ENCODE peak calls at places on chromosomes 5 and 9, in seven cellular contexts. T is NCI-H1092; K is kidney tubule cell; A is kidney glomerular epithelial cell; U is stimulated activated CD8-positive, alpha-beta memory T cell treated with anti-CD3 and anti-CD28 coated beads, Interleukin-12 subunit alpha, Interleukin-12 subunit beta, amount 100 ng/mL, for 1 hour; W is activated T-cell treated with anti-CD3 and anti-CD28 coated beads, Interleukin-2, amount 50 U/mL, for 1 hour; J is H7. P is an unnamed sample.

GRCh38 chr5:180618830-180619562 is 27.7 kb upstream of the SCGB3A1 start:
- DNase-seq in T (no peak), K (peak), A (no peak), U (no peak), W (peak), J (peak), P (no peak)

GRCh38 chr9:134335490-134336173 is 9.4 kb downstream of the RXRA start:
- DNase-seq in T (no peak), K (no peak), A (no peak), U (no peak), W (no peak), J (no peak), P (no peak)

GRCh38 chr9:13064676-13065075 is 214.8 kb downstream of the MPDZ start:
- DNase-seq in T (no peak), K (no peak), A (no peak), U (no peak), W (no peak), J (no peak), P (no peak)

GRCh38 chr5:65086234-65086886 is 317.6 kb downstream of the CWC27 start:
- DNase-seq in T (no peak), K (peak), A (no peak), U (no peak), W (no peak), J (no peak), P (no peak)

GRCh38 chr9:123322771-123323481 is 33.1 kb upstream of the CRB2 start:
- DNase-seq in T (no peak), K (no peak), A (no peak), U (peak), W (peak), J (no peak), P (no peak)

GRCh38 chr5:149839761-149840160 is 104.8 kb downstream of the PDE6A start:
- DNase-seq in T (no peak), K (no peak), A (no peak), U (no peak), W (no peak), J (no peak), P (no peak)

GRCh38 chr5:151745071-151745705 is 13.2 kb downstream of the ATOX1 start:
- DNase-seq in T (no peak), K (peak), A (peak), U (peak), W (peak), J (no peak), P (no peak)

GRCh38 chr9:110750272-110750671 is 81.7 kb downstream of the MUSK start:
- DNase-seq in T (no peak), K (no peak), A (no peak), U (no peak), W (no peak), J (no peak), P (no peak)

GRCh38 chr9:136143215-136144001 is 24.7 kb upstream of the TMEM250 start:
- DNase-seq in T (no peak), K (no peak), A (no peak), U (no peak), W (no peak), J (peak), P (no peak)

GRCh38 chr5:15555176-15555575 is 55.2 kb downstream of the FBXL7 start:
- DNase-seq in T (no peak), K (no peak), A (no peak), U (no peak), W (no peak), J (no peak), P (no peak)

GRCh38 chr5:131252824-131253171 is 11.1 kb upstream of the CDC42SE2 start:
- DNase-seq in T (no peak), K (no peak), A (no peak), U (peak), W (peak), J (no peak), P (no peak)

GRCh38 chr5:86631165-86631564 is 13.4 kb downstream of the COX7C start:
- DNase-seq in T (no peak), K (no peak), A (no peak), U (no peak), W (no peak), J (no peak), P (no peak)

GRCh38 chr5:159463590-159464321 is 133.5 kb upstream of the IL12B start:
- DNase-seq in T (no peak), K (peak), A (peak), U (no peak), W (no peak), J (no peak), P (no peak)

GRCh38 chr5:129460951-129461815 is 1.1 kb downstream of the ADAMTS19 start:
- DNase-seq in T (no peak), K (peak), A (no peak), U (no peak), W (no peak), J (peak), P (no peak)

GRCh38 chr5:168809218-168809617 is 230.1 kb upstream of the PANK3 start:
- DNase-seq in T (no peak), K (no peak), A (no peak), U (no peak), W (no peak), J (no peak), P (no peak)

GRCh38 chr5:60687927-60688720 is 11.8 kb downstream of the DEPDC1B start:
- DNase-seq in T (no peak), K (peak), A (peak), U (no peak), W (no peak), J (no peak), P (peak)

GRCh38 chr5:38408446-38409175 is 147.8 kb downstream of the LIFR start:
- DNase-seq in T (no peak), K (no peak), A (no peak), U (no peak), W (no peak), J (no peak), P (no peak)

GRCh38 chr5:58770131-58770530 is 187.3 kb downstream of the RAB3C start:
- DNase-seq in T (no peak), K (no peak), A (no peak), U (no peak), W (no peak), J (no peak), P (no peak)

GRCh38 chr5:72109625-72110024 is 2.4 kb downstream of the MAP1B start:
- DNase-seq in T (peak), K (peak), A (peak), U (no peak), W (no peak), J (no peak), P (peak)

GRCh38 chr9:96449522-96449843 is 486 bp upstream of the HABP4 start:
- DNase-seq in T (no peak), K (no peak), A (no peak), U (no peak), W (no peak), J (peak), P (no peak)

GRCh38 chr5:137997726-137998213 is 35.1 kb downstream of the FAM13B start:
- DNase-seq in T (no peak), K (peak), A (peak), U (no peak), W (no peak), J (no peak), P (no peak)

GRCh38 chr5:21649969-21650368 is 1203.2 kb downstream of the CDH12 start:
- DNase-seq in T (peak), K (peak), A (no peak), U (no peak), W (no peak), J (no peak), P (peak)

GRCh38 chr9:130234340-130235260 is 31.0 kb upstream of the HMCN2 start:
- DNase-seq in T (no peak), K (peak), A (no peak), U (no peak), W (no peak), J (peak), P (no peak)

GRCh38 chr5:151095341-151096000 is 14.6 kb upstream of the TNIP1 start:
- DNase-seq in T (no peak), K (peak), A (no peak), U (no peak), W (no peak), J (no peak), P (no peak)

GRCh38 chr5:174371600-174372094 is 326.1 kb downstream of the NSG2 start:
- DNase-seq in T (no peak), K (peak), A (no peak), U (no peak), W (no peak), J (no peak), P (no peak)